ENCODE peak calls at places on chromosomes 7 and 10, in seven cellular contexts. O is MM.1S, T is pancreas, E is esophagus muscularis mucosa, U is mammary epithelial cell, A is fibroblast of lung, Q is iPS DF 6.9. I is an unnamed sample.

GRCh38 chr7:100674441-100675407 is 1.2 kb downstream of the GNB2 start:
- DNase-seq in O (peak; percentile 37), T (peak; percentile 74), E (no peak), U (peak; percentile 26), A (no peak), Q (no peak), I (no peak)

GRCh38 chr10:71512794-71513379 is 116.2 kb downstream of the CDH23 start:
- DNase-seq in O (no peak), T (no peak), E (no peak), U (peak; percentile 59), A (peak; percentile 34), Q (no peak), I (no peak)

GRCh38 chr10:104925232-104925851 is 284.3 kb downstream of the SORCS3 start:
- DNase-seq in O (peak; percentile 41), T (no peak), E (no peak), U (peak; percentile 16), A (peak; percentile 22), Q (peak; percentile 22), I (no peak)

GRCh38 chr10:31526681-31527080 is 207.7 kb downstream of the ZEB1 start:
- DNase-seq in O (no peak), T (no peak), E (no peak), U (no peak), A (peak; percentile 63), Q (no peak), I (no peak)

GRCh38 chr7:116575853-116576252 is 51.0 kb downstream of the CAV1 start:
- DNase-seq in O (no peak), T (no peak), E (no peak), U (no peak), A (no peak), Q (no peak), I (no peak)

GRCh38 chr10:44310762-44311562 is 73.9 kb downstream of the CXCL12 start:
- DNase-seq in O (peak; percentile 61), T (peak; percentile 98), E (peak; percentile 95), U (peak; percentile 11), A (peak; percentile 78), Q (peak; percentile 76), I (no peak)

GRCh38 chr10:116691544-116692126 is 50.7 kb downstream of the HSPA12A start:
- DNase-seq in O (no peak), T (no peak), E (no peak), U (no peak), A (peak; percentile 29), Q (no peak), I (no peak)

GRCh38 chr10:70784476-70784875 is 701 bp downstream of the TBATA start:
- DNase-seq in O (no peak), T (no peak), E (no peak), U (peak; percentile 12), A (peak; percentile 52), Q (no peak), I (no peak)

GRCh38 chr7:130970696-130971095 is 236.7 kb upstream of the KLF14 start:
- DNase-seq in O (no peak), T (no peak), E (no peak), U (no peak), A (no peak), Q (no peak), I (no peak)

GRCh38 chr7:92697012-92697411 is 106.8 kb upstream of the FAM133B start:
- DNase-seq in O (no peak), T (no peak), E (no peak), U (no peak), A (peak; percentile 28), Q (no peak), I (no peak)

GRCh38 chr7:92698237-92698841 is 108.1 kb upstream of the FAM133B start:
- DNase-seq in O (no peak), T (no peak), E (no peak), U (peak; percentile 77), A (peak; percentile 98), Q (no peak), I (no peak)

GRCh38 chr7:92696584-92696983 is 106.4 kb upstream of the FAM133B start:
- DNase-seq in O (no peak), T (no peak), E (no peak), U (no peak), A (no peak), Q (no peak), I (no peak)

GRCh38 chr7:92695308-92696261 is 105.4 kb upstream of the FAM133B start:
- DNase-seq in O (no peak), T (peak; percentile 64), E (no peak), U (peak; percentile 77), A (peak; percentile 89), Q (no peak), I (no peak)

GRCh38 chr7:92697414-92697813 is 107.2 kb upstream of the FAM133B start:
- DNase-seq in O (no peak), T (no peak), E (no peak), U (no peak), A (peak; percentile 46), Q (no peak), I (no peak)
- H3K4me1 ChIP-seq in O (no peaks in the 10 kb centered on the region), T (peaks cover 29% of the 10 kb centered on the region), E (peaks cover 54% of the 10 kb centered on the region), U (peaks cover 54% of the 10 kb centered on the region), A (peaks cover 23% of the 10 kb centered on the region), Q (no peaks in the 10 kb centered on the region), I (peaks cover 37% of the 10 kb centered on the region)

GRCh38 chr7:150936018-150936417 is 42.1 kb downstream of the KCNH2 start:
- DNase-seq in O (no peak), T (no peak), E (no peak), U (no peak), A (no peak), Q (no peak), I (no peak)

GRCh38 chr7:150939052-150939810 is 38.9 kb downstream of the KCNH2 start:
- DNase-seq in O (no peak), T (no peak), E (no peak), U (no peak), A (no peak), Q (no peak), I (no peak)

GRCh38 chr7:150937848-150938561 is 40.1 kb downstream of the KCNH2 start:
- DNase-seq in O (no peak), T (peak; percentile 29), E (no peak), U (peak; percentile 79), A (peak; percentile 70), Q (no peak), I (no peak)

GRCh38 chr7:150940446-150941102 is 37.5 kb downstream of the KCNH2 start:
- DNase-seq in O (no peak), T (no peak), E (no peak), U (peak; percentile 62), A (no peak), Q (no peak), I (no peak)

GRCh38 chr7:150938566-150938965 is 39.6 kb downstream of the KCNH2 start:
- DNase-seq in O (no peak), T (no peak), E (no peak), U (no peak), A (no peak), Q (no peak), I (no peak)
- H3K4me3 ChIP-seq in O (no peak overlapping the region), T (no peak overlapping the region), E (no peak overlapping the region), U (no peak overlapping the region), A (no peak overlapping the region), Q (no peak overlapping the region), I (no peak overlapping the region)

GRCh38 chr10:78641693-78642092 is 427.1 kb upstream of the ZMIZ1 start:
- DNase-seq in O (no peak), T (no peak), E (no peak), U (no peak), A (no peak), Q (no peak), I (no peak)
- H3K27ac ChIP-seq in O (no peak overlapping the region), T (no peak overlapping the region), E (no peak overlapping the region), U (no peak overlapping the region), A (no peak overlapping the region), Q (no peak overlapping the region), I (no peak overlapping the region)

GRCh38 chr10:69481280-69481679 is 30.0 kb downstream of the TSPAN15 start:
- DNase-seq in O (no peak), T (no peak), E (no peak), U (no peak), A (no peak), Q (no peak), I (no peak)

GRCh38 chr10:69484736-69485135 is 33.5 kb downstream of the TSPAN15 start:
- DNase-seq in O (no peak), T (no peak), E (no peak), U (no peak), A (no peak), Q (no peak), I (no peak)

GRCh38 chr10:69483988-69484387 is 32.7 kb downstream of the TSPAN15 start:
- DNase-seq in O (no peak), T (no peak), E (no peak), U (peak; percentile 23), A (no peak), Q (no peak), I (no peak)

GRCh38 chr10:69479737-69480412 is 28.6 kb downstream of the TSPAN15 start:
- DNase-seq in O (no peak), T (no peak), E (no peak), U (no peak), A (no peak), Q (no peak), I (no peak)

DNA sequence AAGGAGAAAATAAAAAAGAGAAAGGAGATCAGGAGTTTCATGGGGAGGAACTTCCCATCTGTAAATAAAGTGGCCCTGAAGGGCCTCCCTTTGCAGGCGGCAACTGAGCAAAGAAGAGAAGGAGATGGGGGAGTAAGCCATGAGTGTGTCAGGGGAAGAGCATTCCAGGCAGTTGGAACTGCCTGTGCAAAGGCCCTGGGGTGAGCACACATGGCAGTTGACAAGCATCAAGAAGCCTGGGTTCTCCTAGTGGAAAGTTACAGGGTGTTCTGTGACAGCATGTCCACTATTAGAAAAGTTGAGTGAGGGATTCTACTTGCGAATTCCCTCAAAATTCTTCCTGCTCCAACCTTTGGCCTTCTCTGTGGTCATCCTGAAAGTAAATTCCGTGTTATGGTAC is 30.9 kb downstream of the TSPAN15 start:
- DNase-seq in O (no peak), T (no peak), E (no peak), U (no peak), A (no peak), Q (no peak), I (no peak)
- H3K4me1 ChIP-seq in O (no peaks in the 10 kb centered on the region), T (no peaks in the 10 kb centered on the region), E (peaks cover 99% of the 10 kb centered on the region), U (peaks cover 7% of the 10 kb centered on the region), A (no peaks in the 10 kb centered on the region), Q (peaks cover 2% of the 10 kb centered on the region), I (peaks cover 19% of the 10 kb centered on the region)

I was measured in thoracic aorta.